ENCODE peak calls at places on chromosome 21, in seven cellular contexts. One of them, this sample, is unnamed.

GRCh38 chr21:34668803-34669148 is at the start of gene CLIC6:
- DNase-seq in AG08396: no peak
- DNase-seq in anterior cingulate cortex: no peak
- DNase-seq in non-pigmented ciliary epithelial cell: no peak
- DNase-seq in HCT116: no peak
- DNase-seq in left cardiac atrium: peak
- DNase-seq in NCI-H345: no peak
- DNase-seq in this sample: no peak

GRCh38 chr21:31366825-31367224 is 22.8 kb upstream of the TIAM1 start:
- DNase-seq in AG08396: no peak
- DNase-seq in anterior cingulate cortex: no peak
- DNase-seq in non-pigmented ciliary epithelial cell: peak
- DNase-seq in HCT116: peak
- DNase-seq in left cardiac atrium: no peak
- DNase-seq in NCI-H345: no peak
- DNase-seq in this sample: no peak

GRCh38 chr21:39863111-39863510 is 4.1 kb upstream of the PCP4 start:
- DNase-seq in AG08396: no peak
- DNase-seq in anterior cingulate cortex: no peak
- DNase-seq in non-pigmented ciliary epithelial cell: no peak
- DNase-seq in HCT116: no peak
- DNase-seq in left cardiac atrium: no peak
- DNase-seq in NCI-H345: peak
- DNase-seq in this sample: no peak

GRCh38 chr21:30194701-30195299 is 21.1 kb downstream of the CLDN8 start:
- DNase-seq in AG08396: no peak
- DNase-seq in anterior cingulate cortex: no peak
- DNase-seq in non-pigmented ciliary epithelial cell: no peak
- DNase-seq in HCT116: no peak
- DNase-seq in left cardiac atrium: no peak
- DNase-seq in NCI-H345: peak
- DNase-seq in this sample: no peak

GRCh38 chr21:45439171-45439872 is 34.4 kb downstream of the COL18A1 start:
- DNase-seq in AG08396: peak
- DNase-seq in anterior cingulate cortex: peak
- DNase-seq in non-pigmented ciliary epithelial cell: no peak
- DNase-seq in HCT116: peak
- DNase-seq in left cardiac atrium: peak
- DNase-seq in NCI-H345: peak
- DNase-seq in this sample: peak

GRCh38 chr21:26041441-26042180 is 129.0 kb downstream of the APP start:
- DNase-seq in AG08396: peak
- DNase-seq in anterior cingulate cortex: no peak
- DNase-seq in non-pigmented ciliary epithelial cell: no peak
- DNase-seq in HCT116: no peak
- DNase-seq in left cardiac atrium: no peak
- DNase-seq in NCI-H345: no peak
- DNase-seq in this sample: no peak

GRCh38 chr21:42010507-42011493 is 640 bp upstream of the ZBTB21 start:
- DNase-seq in AG08396: peak
- DNase-seq in anterior cingulate cortex: no peak
- DNase-seq in non-pigmented ciliary epithelial cell: no peak
- DNase-seq in HCT116: no peak
- DNase-seq in left cardiac atrium: no peak
- DNase-seq in NCI-H345: peak
- DNase-seq in this sample: no peak

GRCh38 chr21:15221799-15222386 is 157.1 kb upstream of the NRIP1 start:
- DNase-seq in AG08396: no peak
- DNase-seq in anterior cingulate cortex: no peak
- DNase-seq in non-pigmented ciliary epithelial cell: peak
- DNase-seq in HCT116: peak
- DNase-seq in left cardiac atrium: peak
- DNase-seq in NCI-H345: no peak
- DNase-seq in this sample: no peak

GRCh38 chr21:31665397-31665796 is 5.9 kb downstream of the SOD1 start:
- DNase-seq in AG08396: no peak
- DNase-seq in anterior cingulate cortex: peak
- DNase-seq in non-pigmented ciliary epithelial cell: no peak
- DNase-seq in HCT116: no peak
- DNase-seq in left cardiac atrium: no peak
- DNase-seq in NCI-H345: no peak
- DNase-seq in this sample: no peak

GRCh38 chr21:45972353-45972715 is 9.2 kb upstream of the COL6A1 start:
- DNase-seq in AG08396: peak
- DNase-seq in anterior cingulate cortex: no peak
- DNase-seq in non-pigmented ciliary epithelial cell: no peak
- DNase-seq in HCT116: no peak
- DNase-seq in left cardiac atrium: peak
- DNase-seq in NCI-H345: no peak
- DNase-seq in this sample: no peak

GRCh38 chr21:38861989-38862683 is 56.4 kb downstream of the ETS2 start:
- DNase-seq in AG08396: no peak
- DNase-seq in anterior cingulate cortex: no peak
- DNase-seq in non-pigmented ciliary epithelial cell: no peak
- DNase-seq in HCT116: no peak
- DNase-seq in left cardiac atrium: no peak
- DNase-seq in NCI-H345: no peak
- DNase-seq in this sample: no peak

GRCh38 chr21:37503848-37504467 is 137.4 kb downstream of the DYRK1A start:
- DNase-seq in AG08396: peak
- DNase-seq in anterior cingulate cortex: no peak
- DNase-seq in non-pigmented ciliary epithelial cell: peak
- DNase-seq in HCT116: no peak
- DNase-seq in left cardiac atrium: no peak
- DNase-seq in NCI-H345: no peak
- DNase-seq in this sample: peak

GRCh38 chr21:35401476-35401875 is 352.4 kb upstream of the RUNX1 start:
- DNase-seq in AG08396: no peak
- DNase-seq in anterior cingulate cortex: no peak
- DNase-seq in non-pigmented ciliary epithelial cell: no peak
- DNase-seq in HCT116: no peak
- DNase-seq in left cardiac atrium: no peak
- DNase-seq in NCI-H345: no peak
- DNase-seq in this sample: no peak

GRCh38 chr21:15003463-15004135 is 61.2 kb downstream of the NRIP1 start:
- DNase-seq in AG08396: no peak
- DNase-seq in anterior cingulate cortex: no peak
- DNase-seq in non-pigmented ciliary epithelial cell: no peak
- DNase-seq in HCT116: no peak
- DNase-seq in left cardiac atrium: no peak
- DNase-seq in NCI-H345: no peak
- DNase-seq in this sample: no peak

GRCh38 chr21:45575993-45576837 is 34.0 kb upstream of the SLC19A1 start:
- DNase-seq in AG08396: no peak
- DNase-seq in anterior cingulate cortex: no peak
- DNase-seq in non-pigmented ciliary epithelial cell: no peak
- DNase-seq in HCT116: no peak
- DNase-seq in left cardiac atrium: no peak
- DNase-seq in NCI-H345: no peak
- DNase-seq in this sample: no peak

GRCh38 chr21:30227633-30228404 is 11.9 kb upstream of the CLDN8 start:
- DNase-seq in AG08396: no peak
- DNase-seq in anterior cingulate cortex: no peak
- DNase-seq in non-pigmented ciliary epithelial cell: peak
- DNase-seq in HCT116: no peak
- DNase-seq in left cardiac atrium: peak
- DNase-seq in NCI-H345: no peak
- DNase-seq in this sample: peak

GRCh38 chr21:10272216-10272615 is 249.2 kb upstream of the TPTE start:
- DNase-seq in AG08396: no peak
- DNase-seq in anterior cingulate cortex: no peak
- DNase-seq in non-pigmented ciliary epithelial cell: no peak
- DNase-seq in HCT116: no peak
- DNase-seq in left cardiac atrium: peak
- DNase-seq in NCI-H345: no peak
- DNase-seq in this sample: no peak

GRCh38 chr21:30984897-30985296 is 53.4 kb downstream of the KRTAP19-8 start:
- DNase-seq in AG08396: no peak
- DNase-seq in anterior cingulate cortex: no peak
- DNase-seq in non-pigmented ciliary epithelial cell: no peak
- DNase-seq in HCT116: no peak
- DNase-seq in left cardiac atrium: no peak
- DNase-seq in NCI-H345: no peak
- DNase-seq in this sample: no peak

GRCh38 chr21:44887807-44888580 is 14.5 kb upstream of the PTTG1IP start:
- DNase-seq in AG08396: no peak
- DNase-seq in anterior cingulate cortex: no peak
- DNase-seq in non-pigmented ciliary epithelial cell: no peak
- DNase-seq in HCT116: no peak
- DNase-seq in left cardiac atrium: no peak
- DNase-seq in NCI-H345: no peak
- DNase-seq in this sample: no peak

GRCh38 chr21:45152265-45152746 is 77.9 kb downstream of the ADARB1 start:
- DNase-seq in AG08396: no peak
- DNase-seq in anterior cingulate cortex: no peak
- DNase-seq in non-pigmented ciliary epithelial cell: no peak
- DNase-seq in HCT116: no peak
- DNase-seq in left cardiac atrium: peak
- DNase-seq in NCI-H345: no peak
- DNase-seq in this sample: no peak

GRCh38 chr21:32412162-32412997 is at the start of gene EVA1C:
- DNase-seq in AG08396: peak
- DNase-seq in anterior cingulate cortex: peak
- DNase-seq in non-pigmented ciliary epithelial cell: no peak
- DNase-seq in HCT116: no peak
- DNase-seq in left cardiac atrium: peak
- DNase-seq in NCI-H345: peak
- DNase-seq in this sample: no peak

GRCh38 chr21:45153358-45154318 is 79.3 kb downstream of the ADARB1 start:
- DNase-seq in AG08396: peak
- DNase-seq in anterior cingulate cortex: no peak
- DNase-seq in non-pigmented ciliary epithelial cell: no peak
- DNase-seq in HCT116: no peak
- DNase-seq in left cardiac atrium: no peak
- DNase-seq in NCI-H345: no peak
- DNase-seq in this sample: peak

GRCh38 chr21:45406801-45407628 is 2.0 kb downstream of the COL18A1 start:
- DNase-seq in AG08396: no peak
- DNase-seq in anterior cingulate cortex: no peak
- DNase-seq in non-pigmented ciliary epithelial cell: no peak
- DNase-seq in HCT116: no peak
- DNase-seq in left cardiac atrium: peak
- DNase-seq in NCI-H345: no peak
- DNase-seq in this sample: no peak

This sample was measured in BJ.